ENCODE peak calls at places on chromosomes 6 and 20, in five cellular contexts. One of them, this sample, is unnamed.

GRCh38 chr6:54286141-54286540 is 22.1 kb upstream of the TINAG start:
- DNase-seq in heart left ventricle: no peak
- DNase-seq in cardiac muscle cell: no peak
- DNase-seq in type B pancreatic cell: no peak
- DNase-seq in B cell: no peak
- DNase-seq in this sample: no peak

GRCh38 chr6:83359638-83360037 is 71.2 kb downstream of the ME1 start:
- DNase-seq in type B pancreatic cell: no peak
- DNase-seq in B cell: no peak
- DNase-seq in cardiac muscle cell: no peak
- DNase-seq in heart left ventricle: no peak
- DNase-seq in this sample: no peak

GRCh38 chr6:146892283-146892612 is 293.5 kb downstream of the ADGB start:
- DNase-seq in type B pancreatic cell: no peak
- DNase-seq in heart left ventricle: no peak
- DNase-seq in cardiac muscle cell: no peak
- DNase-seq in B cell: no peak
- DNase-seq in this sample: no peak

GRCh38 chr6:103273048-103273447 is 1586.7 kb downstream of the HACE1 start:
- DNase-seq in cardiac muscle cell: peak
- DNase-seq in heart left ventricle: no peak
- DNase-seq in type B pancreatic cell: no peak
- DNase-seq in B cell: no peak
- DNase-seq in this sample: no peak

GRCh38 chr6:151391021-151391470 is 313 bp downstream of the ZBTB2 start:
- DNase-seq in heart left ventricle: peak
- DNase-seq in B cell: peak
- DNase-seq in cardiac muscle cell: peak
- DNase-seq in type B pancreatic cell: peak
- DNase-seq in this sample: peak

GRCh38 chr20:23234311-23235078 is 116.1 kb upstream of the NXT1 start:
- DNase-seq in cardiac muscle cell: no peak
- DNase-seq in type B pancreatic cell: no peak
- DNase-seq in heart left ventricle: no peak
- DNase-seq in B cell: no peak
- DNase-seq in this sample: no peak

GRCh38 chr20:41643504-41643938 is 25.3 kb upstream of the CHD6 start:
- DNase-seq in type B pancreatic cell: no peak
- DNase-seq in cardiac muscle cell: peak
- DNase-seq in B cell: no peak
- DNase-seq in heart left ventricle: peak
- DNase-seq in this sample: no peak

GRCh38 chr6:27668442-27669275 is 195.8 kb upstream of the ZNF184 start:
- DNase-seq in cardiac muscle cell: peak
- DNase-seq in B cell: no peak
- DNase-seq in type B pancreatic cell: no peak
- DNase-seq in heart left ventricle: no peak
- DNase-seq in this sample: no peak

GRCh38 chr6:79946242-79946641 is 1.1 kb downstream of the ELOVL4 start:
- DNase-seq in heart left ventricle: no peak
- DNase-seq in type B pancreatic cell: no peak
- DNase-seq in cardiac muscle cell: peak
- DNase-seq in B cell: peak
- DNase-seq in this sample: no peak

GRCh38 chr6:10415593-10416480 is 963 bp upstream of the TFAP2A start:
- DNase-seq in B cell: no peak
- DNase-seq in type B pancreatic cell: no peak
- DNase-seq in heart left ventricle: no peak
- DNase-seq in cardiac muscle cell: no peak
- DNase-seq in this sample: no peak

GRCh38 chr6:10412165-10412947 is 2.5 kb downstream of the TFAP2A start:
- DNase-seq in heart left ventricle: no peak
- DNase-seq in cardiac muscle cell: no peak
- DNase-seq in B cell: peak
- DNase-seq in type B pancreatic cell: peak
- DNase-seq in this sample: no peak

GRCh38 chr6:10412948-10413849 is 1.7 kb downstream of the TFAP2A start:
- DNase-seq in type B pancreatic cell: peak
- DNase-seq in heart left ventricle: no peak
- DNase-seq in B cell: no peak
- DNase-seq in cardiac muscle cell: no peak
- DNase-seq in this sample: no peak

GRCh38 chr6:10414766-10415592 is at the start of gene TFAP2A:
- DNase-seq in heart left ventricle: no peak
- DNase-seq in cardiac muscle cell: no peak
- DNase-seq in type B pancreatic cell: no peak
- DNase-seq in B cell: no peak
- DNase-seq in this sample: no peak

DNA sequence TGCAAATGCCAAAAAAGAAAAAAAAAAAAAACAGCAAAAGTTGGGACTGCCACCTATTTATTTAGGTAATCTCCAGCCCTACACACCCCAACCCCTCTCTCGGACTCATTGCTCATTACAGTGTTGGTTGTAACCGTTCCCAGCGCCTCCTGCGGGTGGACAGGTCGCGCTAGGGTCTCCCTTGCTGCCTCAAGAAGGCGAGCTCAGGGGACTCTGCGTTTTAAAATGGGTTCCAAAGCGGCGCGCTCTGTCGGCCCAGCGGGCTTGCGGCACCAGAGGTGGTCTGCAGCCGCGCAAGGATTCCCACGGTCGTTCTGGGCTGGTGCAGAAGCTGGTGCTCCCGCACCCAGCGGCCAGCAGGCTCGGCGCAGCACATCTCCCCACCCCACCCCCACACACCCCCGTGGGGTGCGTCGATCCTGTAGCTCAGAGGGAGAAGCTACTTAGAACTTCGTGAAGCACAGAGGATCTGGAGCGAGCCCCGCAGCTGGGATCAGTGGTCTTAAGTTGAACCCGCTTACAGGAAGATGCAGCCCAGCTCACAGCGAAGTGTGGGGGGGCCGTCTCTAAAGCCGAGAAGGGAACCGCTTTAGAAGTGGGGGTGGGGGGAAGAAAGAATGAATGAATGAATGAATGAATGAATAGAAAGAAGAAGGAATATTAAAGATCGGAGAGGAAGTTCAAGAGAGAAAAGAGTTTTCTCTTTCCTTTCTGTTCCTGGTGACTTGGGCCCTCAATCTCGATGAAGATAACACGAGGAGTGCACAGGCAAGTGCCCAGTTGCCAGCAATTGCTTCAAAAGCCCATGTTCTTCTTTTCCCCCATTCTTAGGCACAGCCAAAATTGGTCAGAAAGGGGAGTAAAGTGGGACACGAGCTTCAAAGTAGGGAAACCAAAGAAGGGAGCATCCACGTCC is 766 bp downstream of the TFAP2A start:
- DNase-seq in heart left ventricle: no peak
- DNase-seq in type B pancreatic cell: no peak
- DNase-seq in B cell: no peak
- DNase-seq in cardiac muscle cell: no peak
- DNase-seq in this sample: no peak
- TF ChIP-seq CTCF in heart left ventricle: no peak
- TF ChIP-seq CTCF in type B pancreatic cell: peak
- TF ChIP-seq CTCF in B cell: no peak
- TF ChIP-seq CTCF in cardiac muscle cell: peak
- TF ChIP-seq CTCF in this sample: peak

GRCh38 chr20:62707981-62708521 is 585 bp upstream of the NTSR1 start:
- DNase-seq in type B pancreatic cell: no peak
- DNase-seq in cardiac muscle cell: no peak
- DNase-seq in heart left ventricle: no peak
- DNase-seq in B cell: no peak
- DNase-seq in this sample: no peak
- TF ChIP-seq CTCF in type B pancreatic cell: peak
- TF ChIP-seq CTCF in cardiac muscle cell: peak
- TF ChIP-seq CTCF in heart left ventricle: peak
- TF ChIP-seq CTCF in B cell: peak
- TF ChIP-seq CTCF in this sample: peak

GRCh38 chr6:52420668-52421358 is 671 bp downstream of the EFHC1 start:
- DNase-seq in heart left ventricle: no peak
- DNase-seq in type B pancreatic cell: no peak
- DNase-seq in cardiac muscle cell: peak
- DNase-seq in B cell: no peak
- DNase-seq in this sample: no peak

GRCh38 chr6:52422156-52422555 is 2.0 kb downstream of the EFHC1 start:
- DNase-seq in type B pancreatic cell: no peak
- DNase-seq in B cell: no peak
- DNase-seq in heart left ventricle: no peak
- DNase-seq in cardiac muscle cell: no peak
- DNase-seq in this sample: no peak

GRCh38 chr6:52417675-52418111 is 2.4 kb upstream of the EFHC1 start:
- DNase-seq in type B pancreatic cell: no peak
- DNase-seq in heart left ventricle: peak
- DNase-seq in B cell: no peak
- DNase-seq in cardiac muscle cell: no peak
- DNase-seq in this sample: no peak

GRCh38 chr6:52418606-52419005 is 1.5 kb upstream of the EFHC1 start:
- DNase-seq in type B pancreatic cell: no peak
- DNase-seq in heart left ventricle: no peak
- DNase-seq in cardiac muscle cell: no peak
- DNase-seq in B cell: no peak
- DNase-seq in this sample: no peak

DNA sequence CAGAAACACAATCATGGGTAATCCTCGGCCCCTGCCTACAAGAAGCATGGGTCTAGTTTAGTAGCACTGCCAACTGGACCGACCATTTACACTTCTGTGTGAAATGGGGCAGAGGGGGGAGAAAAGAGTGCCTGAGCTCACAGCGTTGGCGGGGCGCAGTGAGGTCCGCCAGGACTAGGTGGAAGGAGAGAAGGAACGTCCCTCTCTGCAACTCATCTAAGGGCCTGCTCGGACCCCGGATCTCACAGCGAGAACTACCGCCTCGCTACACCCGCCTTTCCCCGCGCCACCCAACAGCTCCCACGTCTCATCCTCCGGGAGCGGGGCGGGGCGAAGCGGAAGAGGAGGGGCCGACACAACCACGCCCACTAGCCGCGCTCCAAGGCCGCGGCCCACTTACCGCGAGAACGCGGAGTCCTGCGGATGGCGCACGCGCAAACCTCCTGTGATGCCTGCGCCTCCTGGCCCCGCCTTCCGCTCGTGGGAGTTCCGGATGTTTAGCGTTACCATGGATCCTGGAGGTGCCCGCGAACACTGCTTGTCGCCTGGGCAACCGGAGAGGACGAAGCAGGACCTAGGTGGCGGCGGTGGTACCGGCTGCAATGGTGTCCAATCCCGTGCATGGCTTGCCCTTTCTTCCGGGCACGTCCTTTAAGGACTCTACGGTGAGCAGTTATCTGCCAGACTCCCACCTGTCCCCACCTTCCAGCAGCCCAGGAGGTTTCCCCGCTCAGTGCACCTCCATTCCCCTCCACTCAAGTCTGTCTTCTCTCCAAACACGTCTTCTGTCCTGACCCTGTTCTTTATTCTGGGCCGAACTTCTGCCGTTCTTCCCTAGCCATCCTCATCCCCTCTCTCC is at the start of gene EFHC1:
- DNase-seq in heart left ventricle: peak
- DNase-seq in type B pancreatic cell: peak
- DNase-seq in cardiac muscle cell: peak
- DNase-seq in B cell: peak
- DNase-seq in this sample: peak
- TF ChIP-seq CTCF in heart left ventricle: no peak
- TF ChIP-seq CTCF in type B pancreatic cell: no peak
- TF ChIP-seq CTCF in cardiac muscle cell: no peak
- TF ChIP-seq CTCF in B cell: no peak
- TF ChIP-seq CTCF in this sample: no peak

GRCh38 chr6:4470698-4471210 is 305.4 kb upstream of the CDYL start:
- DNase-seq in type B pancreatic cell: no peak
- DNase-seq in B cell: no peak
- DNase-seq in heart left ventricle: no peak
- DNase-seq in cardiac muscle cell: no peak
- DNase-seq in this sample: no peak

GRCh38 chr6:4464638-4465037 is 311.6 kb upstream of the CDYL start:
- DNase-seq in cardiac muscle cell: no peak
- DNase-seq in type B pancreatic cell: no peak
- DNase-seq in B cell: no peak
- DNase-seq in heart left ventricle: no peak
- DNase-seq in this sample: no peak

GRCh38 chr6:4472222-4472621 is 304.0 kb upstream of the CDYL start:
- DNase-seq in cardiac muscle cell: no peak
- DNase-seq in heart left ventricle: no peak
- DNase-seq in type B pancreatic cell: no peak
- DNase-seq in B cell: no peak
- DNase-seq in this sample: no peak

GRCh38 chr6:4466260-4466659 is 309.9 kb upstream of the CDYL start:
- DNase-seq in B cell: no peak
- DNase-seq in heart left ventricle: no peak
- DNase-seq in type B pancreatic cell: no peak
- DNase-seq in cardiac muscle cell: no peak
- DNase-seq in this sample: no peak

DNA sequence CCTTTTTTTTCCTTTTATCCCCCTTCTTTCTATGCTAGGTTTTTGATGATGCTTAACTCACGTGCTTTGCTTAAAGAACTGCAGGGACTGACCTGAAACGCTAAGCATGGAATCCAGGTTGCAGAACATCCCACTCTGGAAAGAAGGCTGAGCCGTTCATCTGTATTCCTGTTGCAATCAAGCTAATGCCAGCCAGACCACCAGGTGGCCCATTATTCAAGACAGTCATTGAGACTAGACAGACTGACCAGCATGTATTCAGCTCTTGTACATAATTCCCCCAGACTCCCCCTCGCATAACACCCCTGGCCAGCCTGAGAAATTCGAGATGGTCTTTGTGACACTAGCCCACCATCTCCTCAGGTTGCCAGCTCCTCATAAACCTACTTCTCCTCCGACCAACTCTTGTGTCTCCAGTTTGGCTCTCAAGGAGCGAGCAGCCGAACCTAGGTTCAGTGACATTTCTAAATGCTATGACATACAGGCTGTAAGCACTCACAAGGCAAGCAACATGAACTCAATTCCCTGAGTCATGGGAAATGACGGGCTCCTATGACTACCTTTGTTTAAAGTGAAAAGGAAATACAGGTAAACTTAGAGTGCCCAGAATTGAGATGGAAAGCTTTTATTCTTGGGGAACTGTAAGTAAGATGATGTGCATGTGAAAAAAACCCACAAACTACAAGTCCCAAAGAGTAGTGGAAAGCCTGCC is 309.3 kb upstream of the CDYL start:
- DNase-seq in cardiac muscle cell: no peak
- DNase-seq in heart left ventricle: no peak
- DNase-seq in B cell: no peak
- DNase-seq in type B pancreatic cell: no peak
- DNase-seq in this sample: no peak
- TF ChIP-seq CTCF in cardiac muscle cell: peak
- TF ChIP-seq CTCF in heart left ventricle: no peak
- TF ChIP-seq CTCF in B cell: no peak
- TF ChIP-seq CTCF in type B pancreatic cell: no peak
- TF ChIP-seq CTCF in this sample: no peak

This sample was measured in progenitor cell of endocrine pancreas.